ENCODE peak calls at places on chromosomes 1 and 21, in eight cellular contexts. O is cardiac muscle cell; A is heart right ventricle; F is stomach; X is CD4-positive, CD25-positive, alpha-beta regulatory T cell; N is A549; Q is effector memory CD4-positive, alpha-beta T cell; G is CD8-positive, alpha-beta T cell. D is an unnamed sample.

GRCh38 chr1:41919764-41920397 is 1.2 kb upstream of the HIVEP3 start:
- DNase-seq in Q (peak; percentile 78), N (peak; percentile 21), F (peak; percentile 40), X (peak; percentile 73), O (peak; percentile 59), G (peak; percentile 64), A (peak; percentile 19), D (peak; percentile 78)

GRCh38 chr1:9659328-9659727 is 7.8 kb downstream of the PIK3CD start:
- DNase-seq in X (no peak), O (no peak), Q (no peak), A (no peak), G (no peak), F (no peak), N (no peak), D (no peak)

GRCh38 chr1:27522860-27523665 is 33.1 kb upstream of the WASF2 start:
- DNase-seq in N (peak; percentile 32), G (peak; percentile 28), O (peak; percentile 69), A (peak; percentile 62), Q (peak; percentile 31), F (no peak), X (peak; percentile 63), D (peak; percentile 69)

GRCh38 chr1:21906173-21907078 is 30.7 kb downstream of the HSPG2 start:
- DNase-seq in Q (no peak), G (no peak), O (no peak), N (no peak), A (peak; percentile 72), X (no peak), F (no peak), D (no peak)

GRCh38 chr1:227357229-227358078 is 39.2 kb upstream of the CDC42BPA start:
- DNase-seq in O (peak; percentile 43), F (peak; percentile 65), Q (no peak), A (peak; percentile 84), G (no peak), X (no peak), N (peak; percentile 91), D (no peak)

GRCh38 chr1:234659538-234659937 is 49.6 kb upstream of the IRF2BP2 start:
- DNase-seq in A (no peak), O (no peak), Q (no peak), F (no peak), X (no peak), G (no peak), N (peak; percentile 83), D (no peak)

GRCh38 chr1:40257313-40257687 is 736 bp upstream of the ZMPSTE24 start:
- DNase-seq in X (no peak), Q (no peak), N (no peak), A (no peak), G (no peak), O (no peak), F (peak; percentile 34), D (no peak)

GRCh38 chr1:185215911-185216310 is 58.9 kb downstream of the SWT1 start:
- DNase-seq in Q (no peak), N (no peak), O (no peak), F (no peak), G (no peak), X (no peak), A (no peak), D (no peak)

GRCh38 chr1:178531897-178532296 is 19.0 kb downstream of the TEX35 start:
- DNase-seq in X (no peak), N (no peak), Q (no peak), A (no peak), O (no peak), F (no peak), G (no peak), D (no peak)

GRCh38 chr1:202018476-202019234 is 8.3 kb downstream of the ELF3 start:
- DNase-seq in F (peak; percentile 93), N (peak; percentile 99), G (no peak), A (no peak), X (no peak), Q (no peak), O (peak; percentile 42), D (no peak)

GRCh38 chr1:172136925-172137324 is 283.6 kb upstream of the C1orf105 start:
- DNase-seq in F (no peak), Q (no peak), A (no peak), N (no peak), O (no peak), G (no peak), X (no peak), D (no peak)

GRCh38 chr1:94863919-94864318 is 43.8 kb downstream of the SLC44A3 start:
- DNase-seq in O (no peak), G (no peak), N (peak; percentile 64), F (peak; percentile 37), X (no peak), A (peak; percentile 39), Q (no peak), D (no peak)

GRCh38 chr1:59116920-59117542 is 179.9 kb upstream of the FGGY start:
- DNase-seq in N (no peak), G (no peak), F (no peak), X (no peak), O (no peak), Q (no peak), A (no peak), D (no peak)

GRCh38 chr1:163093169-163093568 is 24.0 kb downstream of the RGS4 start:
- DNase-seq in A (no peak), X (no peak), G (no peak), O (no peak), Q (no peak), N (no peak), F (no peak), D (no peak)

GRCh38 chr1:48530727-48531351 is 58.8 kb upstream of the SPATA6 start:
- DNase-seq in X (no peak), F (peak; percentile 69), G (no peak), N (peak; percentile 47), A (peak; percentile 8), Q (no peak), O (peak; percentile 93), D (no peak)

GRCh38 chr1:204713541-204713940 is 28.0 kb upstream of the LRRN2 start:
- DNase-seq in G (no peak), F (no peak), A (no peak), N (no peak), O (no peak), X (no peak), Q (no peak), D (no peak)

GRCh38 chr1:20790785-20791184 is 3.7 kb upstream of the HP1BP3 start:
- DNase-seq in X (no peak), F (no peak), G (no peak), O (no peak), N (no peak), A (no peak), Q (no peak), D (no peak)

GRCh38 chr1:9443913-9444445 is 95.3 kb upstream of the SLC25A33 start:
- DNase-seq in Q (no peak), X (no peak), O (peak; percentile 27), A (no peak), N (no peak), G (no peak), F (no peak), D (no peak)

DNA sequence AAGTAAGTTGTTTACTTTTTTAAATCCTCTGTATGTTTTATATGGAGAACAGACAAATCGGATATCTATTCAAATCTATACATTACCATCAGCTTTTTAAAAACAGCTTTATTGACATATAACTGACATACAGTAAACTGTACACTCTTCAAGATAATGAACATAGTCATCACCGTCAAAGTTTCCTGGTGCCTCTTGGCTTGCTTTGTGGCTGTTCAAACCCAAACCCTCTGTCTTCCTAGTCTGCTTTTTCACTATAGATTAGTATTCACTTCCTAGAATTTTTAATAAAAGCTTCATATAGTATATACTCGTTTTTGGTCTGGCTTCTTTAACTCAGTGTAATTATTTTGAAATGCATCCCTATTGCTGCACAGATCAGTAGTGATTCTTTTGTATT is 56.4 kb upstream of the TPTE start:
- DNase-seq in F (no peak), O (no peak), N (no peak), Q (no peak), A (no peak), G (no peak), X (no peak), D (no peak)
- H3K9me3 ChIP-seq in F (no peaks in the 10 kb centered on the region), O (peaks cover 25% of the 10 kb centered on the region), N (peaks cover 2% of the 10 kb centered on the region), Q (peaks cover 4% of the 10 kb centered on the region), A (no peaks in the 10 kb centered on the region), G (no peaks in the 10 kb centered on the region), X (peaks cover 46% of the 10 kb centered on the region), D (no peaks in the 10 kb centered on the region)

GRCh38 chr1:13479171-13479856 is 34.5 kb downstream of the LRRC38 start:
- DNase-seq in Q (no peak), A (no peak), O (no peak), G (no peak), X (no peak), F (no peak), N (no peak), D (no peak)

GRCh38 chr1:13483946-13484345 is 29.9 kb downstream of the LRRC38 start:
- DNase-seq in F (no peak), G (no peak), Q (no peak), N (no peak), A (no peak), X (no peak), O (no peak), D (no peak)

GRCh38 chr1:13487143-13487868 is 26.5 kb downstream of the LRRC38 start:
- DNase-seq in N (no peak), F (no peak), Q (no peak), O (no peak), X (no peak), G (no peak), A (peak; percentile 70), D (no peak)

GRCh38 chr1:13478687-13479086 is 35.1 kb downstream of the LRRC38 start:
- DNase-seq in N (no peak), A (no peak), G (no peak), O (no peak), X (no peak), F (no peak), Q (no peak), D (no peak)

GRCh38 chr1:13482600-13482999 is 31.2 kb downstream of the LRRC38 start:
- DNase-seq in Q (no peak), N (no peak), O (no peak), F (no peak), G (no peak), A (no peak), X (no peak), D (no peak)
- H3K9me3 ChIP-seq in Q (no peaks in the 10 kb centered on the region), N (no peaks in the 10 kb centered on the region), O (no peaks in the 10 kb centered on the region), F (peaks cover 6% of the 10 kb centered on the region), G (no peaks in the 10 kb centered on the region), A (no peaks in the 10 kb centered on the region), X (no peaks in the 10 kb centered on the region), D (no peaks in the 10 kb centered on the region)

GRCh38 chr1:2971146-2971501 is 50.1 kb upstream of the ACTRT2 start:
- DNase-seq in O (no peak), F (no peak), N (no peak), A (no peak), X (no peak), G (no peak), Q (no peak), D (no peak)
- H3K9me3 ChIP-seq in O (no peaks in the 10 kb centered on the region), F (no peaks in the 10 kb centered on the region), N (no peaks in the 10 kb centered on the region), A (no peaks in the 10 kb centered on the region), X (no peaks in the 10 kb centered on the region), G (no peaks in the 10 kb centered on the region), Q (no peaks in the 10 kb centered on the region), D (no peaks in the 10 kb centered on the region)

GRCh38 chr1:247156787-247157232 is 15.0 kb downstream of the ZNF124 start:
- DNase-seq in X (peak; percentile 0), O (no peak), N (peak; percentile 38), G (no peak), F (no peak), A (no peak), Q (no peak), D (no peak)
- H3K9me3 ChIP-seq in X (peaks cover 94% of the 10 kb centered on the region), O (peaks cover 4% of the 10 kb centered on the region), N (peaks cover 94% of the 10 kb centered on the region), G (peaks cover 59% of the 10 kb centered on the region), F (peaks cover 44% of the 10 kb centered on the region), A (peaks cover 15% of the 10 kb centered on the region), Q (peaks cover 39% of the 10 kb centered on the region), D (peaks cover 54% of the 10 kb centered on the region)

GRCh38 chr1:247224822-247225221 is 31.1 kb upstream of the VN1R5 start:
- DNase-seq in F (no peak), X (no peak), N (no peak), A (no peak), Q (no peak), G (no peak), O (no peak), D (no peak)
- H3K9me3 ChIP-seq in F (no peaks in the 10 kb centered on the region), X (peaks cover 22% of the 10 kb centered on the region), N (peaks cover 11% of the 10 kb centered on the region), A (no peaks in the 10 kb centered on the region), Q (no peaks in the 10 kb centered on the region), G (no peaks in the 10 kb centered on the region), O (no peaks in the 10 kb centered on the region), D (peaks cover 4% of the 10 kb centered on the region)

D was measured in CD8-positive, alpha-beta memory T cell.